ENCODE peak calls at places on chromosome 12, in six cellular contexts. U is SK-N-SH, B is testis, L is suprapubic skin, V is RWPE2, S is stomach. D is an unnamed sample.

GRCh38 chr12:130661501-130662255 is 54.4 kb downstream of the RIMBP2 start:
- DNase-seq in U (no peak), B (no peak), L (no peak), V (no peak), S (no peak), D (no peak)

GRCh38 chr12:103495158-103495782 is 498 bp downstream of the C12orf42 start:
- DNase-seq in U (peak; percentile 76), B (peak; percentile 69), L (no peak), V (no peak), S (peak; percentile 31), D (peak; percentile 38)

GRCh38 chr12:98228619-98229538 is 286.5 kb upstream of the TMPO start:
- DNase-seq in U (no peak), B (no peak), L (no peak), V (no peak), S (no peak), D (no peak)

GRCh38 chr12:54993181-54993835 is 8.7 kb upstream of the TESPA1 start:
- DNase-seq in U (peak; percentile 60), B (peak; percentile 73), L (no peak), V (no peak), S (peak; percentile 42), D (no peak)

GRCh38 chr12:79547735-79548347 is 142.9 kb downstream of the PAWR start:
- DNase-seq in U (peak; percentile 56), B (peak; percentile 64), L (no peak), V (no peak), S (no peak), D (no peak)

GRCh38 chr12:48986720-48987291 is 8.7 kb downstream of the WNT1 start:
- DNase-seq in U (no peak), B (no peak), L (no peak), V (peak; percentile 46), S (no peak), D (no peak)

GRCh38 chr12:71999795-72000194 is 61.1 kb downstream of the TPH2 start:
- DNase-seq in U (no peak), B (no peak), L (no peak), V (no peak), S (no peak), D (no peak)

GRCh38 chr12:28413455-28414109 is 223.3 kb downstream of the CCDC91 start:
- DNase-seq in U (no peak), B (no peak), L (no peak), V (no peak), S (no peak), D (no peak)

GRCh38 chr12:14239935-14240872 is 125.3 kb upstream of the ATF7IP start:
- DNase-seq in U (peak; percentile 33), B (no peak), L (no peak), V (no peak), S (no peak), D (no peak)

GRCh38 chr12:46401703-46402102 is 29.1 kb upstream of the SLC38A2 start:
- DNase-seq in U (no peak), B (peak; percentile 38), L (no peak), V (no peak), S (no peak), D (no peak)

GRCh38 chr12:80269953-80270552 is 170.7 kb downstream of the OTOGL start:
- DNase-seq in U (peak; percentile 10), B (no peak), L (no peak), V (no peak), S (no peak), D (no peak)

GRCh38 chr12:19031032-19031431 is 98.5 kb upstream of the PLEKHA5 start:
- DNase-seq in U (no peak), B (no peak), L (no peak), V (no peak), S (no peak), D (no peak)

GRCh38 chr12:103401421-103401820 is 94.3 kb downstream of the C12orf42 start:
- DNase-seq in U (no peak), B (no peak), L (no peak), V (no peak), S (no peak), D (no peak)

GRCh38 chr12:107395817-107396216 is 289.8 kb upstream of the PWP1 start:
- DNase-seq in U (no peak), B (no peak), L (no peak), V (no peak), S (no peak), D (no peak)

GRCh38 chr12:89140580-89141236 is 211.6 kb downstream of the DUSP6 start:
- DNase-seq in U (no peak), B (no peak), L (no peak), V (no peak), S (no peak), D (no peak)

DNA sequence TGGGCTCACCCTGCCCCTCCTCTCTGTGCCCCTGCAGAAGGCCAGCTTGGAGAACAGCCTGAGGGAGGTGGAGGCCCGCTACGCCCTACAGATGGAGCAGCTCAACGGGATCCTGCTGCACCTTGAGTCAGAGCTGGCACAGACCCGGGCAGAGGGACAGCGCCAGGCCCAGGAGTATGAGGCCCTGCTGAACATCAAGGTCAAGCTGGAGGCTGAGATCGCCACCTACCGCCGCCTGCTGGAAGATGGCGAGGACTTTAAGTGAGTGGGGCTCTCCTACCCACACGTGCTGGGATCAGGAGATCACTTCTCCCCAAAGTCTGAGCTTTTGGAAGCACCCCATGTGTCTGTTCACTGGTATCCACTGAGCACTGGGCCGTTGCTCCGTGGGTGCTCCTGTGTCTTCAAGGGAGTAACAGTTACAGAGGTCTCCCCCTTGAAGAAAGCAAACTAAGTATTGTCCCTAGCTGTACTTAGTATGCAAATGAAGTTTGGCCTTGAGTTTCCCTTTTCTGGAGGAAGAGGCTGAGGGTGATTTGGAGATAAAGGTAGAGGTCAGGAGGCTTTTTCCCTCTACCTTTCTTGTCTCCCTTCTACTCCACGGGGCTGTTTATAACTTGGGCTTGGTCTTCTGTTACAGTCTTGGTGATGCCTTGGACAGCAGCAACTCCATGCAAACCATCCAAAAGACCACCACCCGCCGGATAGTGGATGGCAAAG is 3.3 kb downstream of the KRT18 start:
- DNase-seq in U (no peak), B (peak; percentile 60), L (no peak), V (no peak), S (peak; percentile 80), D (no peak)
- TF ChIP-seq CTCF in U (peak; percentile 61), B (peak; percentile 10), L (no peak), V (peak; percentile 34), S (peak; percentile 23), D (no peak)

GRCh38 chr12:120394483-120395367 is 25.8 kb upstream of the MSI1 start:
- DNase-seq in U (no peak), B (no peak), L (no peak), V (no peak), S (peak; percentile 91), D (peak; percentile 69)
- H3K4me3 ChIP-seq in U (no peak overlapping the region), B (no peak overlapping the region), L (no peak overlapping the region), V (no peak overlapping the region), S (no peak overlapping the region), D (no peak overlapping the region)

DNA sequence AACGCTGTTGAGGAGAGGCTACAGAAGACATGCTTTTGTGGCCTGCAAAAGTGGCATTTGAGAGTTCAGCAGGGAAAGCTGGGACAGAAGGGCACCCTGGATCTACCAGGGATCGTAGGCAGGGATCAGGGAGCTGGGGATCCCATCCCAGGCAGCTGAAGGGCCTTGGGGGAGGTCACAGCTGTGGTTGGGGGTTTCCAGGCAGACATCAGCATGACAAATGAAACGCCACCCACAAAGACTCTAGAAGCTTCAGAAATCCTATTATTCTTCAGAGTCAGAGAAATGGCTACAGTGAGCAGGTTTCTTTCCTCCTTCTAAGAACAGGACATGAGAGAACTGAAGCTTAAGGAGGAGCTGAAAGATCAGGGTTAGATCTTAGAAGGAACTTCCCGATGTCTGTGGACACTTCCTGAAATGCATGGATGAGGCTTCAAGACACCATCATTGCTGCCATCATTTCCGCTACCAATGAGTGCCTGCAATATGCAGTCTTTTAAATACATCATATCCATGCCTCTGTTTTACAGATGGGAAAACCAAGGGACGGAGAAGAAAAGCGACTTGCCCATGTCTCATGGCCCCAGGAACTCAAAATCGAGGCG is 104.3 kb downstream of the RBM19 start:
- DNase-seq in U (no peak), B (no peak), L (no peak), V (no peak), S (no peak), D (no peak)
- H3K4me1 ChIP-seq in U (no peaks in the 10 kb centered on the region), B (peaks cover 11% of the 10 kb centered on the region), L (peaks cover 10% of the 10 kb centered on the region), V (peaks cover 2% of the 10 kb centered on the region), S (no peaks in the 10 kb centered on the region), D (no peaks in the 10 kb centered on the region)

GRCh38 chr12:123388218-123388947 is 4.5 kb downstream of the KMT5A start:
- DNase-seq in U (peak; percentile 98), B (peak; percentile 80), L (peak; percentile 87), V (peak; percentile 66), S (peak; percentile 80), D (peak; percentile 93)
- TF ChIP-seq CTCF in U (no peak), B (no peak), L (no peak), V (no peak), S (no peak), D (no peak)

GRCh38 chr12:116821291-116821690 is 60.0 kb downstream of the HRK start:
- DNase-seq in U (no peak), B (no peak), L (no peak), V (no peak), S (no peak), D (no peak)

GRCh38 chr12:116818341-116818856 is 62.8 kb downstream of the HRK start:
- DNase-seq in U (peak; percentile 27), B (peak; percentile 31), L (no peak), V (no peak), S (peak; percentile 31), D (no peak)

GRCh38 chr12:116818948-116819832 is 62.1 kb downstream of the HRK start:
- DNase-seq in U (peak; percentile 99), B (peak; percentile 91), L (peak; percentile 91), V (peak; percentile 86), S (peak; percentile 91), D (peak; percentile 96)

GRCh38 chr12:116820077-116820656 is 61.1 kb downstream of the HRK start:
- DNase-seq in U (no peak), B (no peak), L (no peak), V (no peak), S (no peak), D (no peak)
- H3K4me3 ChIP-seq in U (no peak overlapping the region), B (no peak overlapping the region), L (no peak overlapping the region), V (no peak overlapping the region), S (no peak overlapping the region), D (no peak overlapping the region)

GRCh38 chr12:13177373-13177772 is 19.2 kb upstream of the EMP1 start:
- DNase-seq in U (no peak), B (no peak), L (no peak), V (no peak), S (no peak), D (no peak)
- H3K4me1 ChIP-seq in U (peaks cover 45% of the 10 kb centered on the region), B (peaks cover 16% of the 10 kb centered on the region), L (peaks cover 66% of the 10 kb centered on the region), V (peaks cover 49% of the 10 kb centered on the region), S (peaks cover 22% of the 10 kb centered on the region), D (peaks cover 8% of the 10 kb centered on the region)

DNA sequence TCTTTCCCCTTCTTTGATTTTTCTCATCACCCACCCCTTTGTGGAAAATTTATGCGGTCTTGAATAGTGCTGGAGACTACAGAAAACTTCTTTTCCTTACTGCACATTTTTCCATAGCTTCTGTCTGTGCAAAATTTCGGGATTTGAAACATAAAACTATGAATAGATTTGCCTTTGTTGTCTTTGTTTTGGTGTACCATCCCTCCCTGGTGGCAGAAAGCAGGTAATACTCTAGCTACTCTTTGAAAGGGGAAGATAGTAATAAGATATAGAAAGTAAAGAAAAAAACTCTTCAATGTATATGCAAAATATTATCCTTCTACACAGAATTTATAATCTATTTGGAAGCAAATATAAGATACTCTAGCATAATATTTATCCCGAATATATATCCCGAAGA is 79.1 kb upstream of the LMO3 start:
- DNase-seq in U (no peak), B (no peak), L (no peak), V (no peak), S (no peak), D (no peak)
- TF ChIP-seq CTCF in U (no peak), B (no peak), L (no peak), V (peak; percentile 29), S (no peak), D (no peak)